ENCODE peak calls at places on chromosomes 12 and 14, in eight cellular contexts. W is sciatic nerve; N is H1; B is gastrocnemius medialis; F is ascending aorta; D is activated CD4-positive, alpha-beta T cell treated with anti-CD3 and anti-CD28 coated beads, Interleukin-2, amount 10 ng/mL, durations not matched to agents 7 days and 5 days; G is HL-60; V is lung. A is an unnamed sample.
A peak's percentile ranks its signal among the peaks of the same experiment; 100 is the strongest.

GRCh38 chr14:50085570-50086315 is 30.6 kb downstream of the VCPKMT start:
- DNase-seq in W (no peak), B (no peak), D (no peak), F (no peak), N (no peak), V (no peak), G (no peak), A (peak; percentile 42)

GRCh38 chr14:64513271-64513670 is 8.7 kb downstream of the ZBTB1 start:
- DNase-seq in F (no peak), W (no peak), N (no peak), V (no peak), D (no peak), B (no peak), G (no peak), A (no peak)

GRCh38 chr12:13350946-13351345 is 154.4 kb downstream of the EMP1 start:
- DNase-seq in G (no peak), N (no peak), V (no peak), W (no peak), D (no peak), F (no peak), B (no peak), A (no peak)

GRCh38 chr14:95045255-95045701 is 112.1 kb downstream of the DICER1 start:
- DNase-seq in D (no peak), W (peak; percentile 44), F (peak; percentile 46), G (no peak), V (no peak), B (no peak), N (no peak), A (no peak)

GRCh38 chr14:75252254-75252837 is 26.3 kb upstream of the FOS start:
- DNase-seq in B (no peak), D (no peak), G (no peak), N (no peak), F (no peak), V (no peak), W (peak; percentile 52), A (no peak)

GRCh38 chr14:34981743-34982420 is 910 bp upstream of the SRP54 start:
- DNase-seq in B (no peak), W (no peak), F (peak; percentile 71), V (peak; percentile 31), N (no peak), G (no peak), D (peak; percentile 51), A (no peak)

GRCh38 chr14:63224196-63224595 is 20.0 kb downstream of the RHOJ start:
- DNase-seq in V (no peak), G (no peak), W (no peak), B (no peak), N (no peak), D (no peak), F (no peak), A (no peak)

GRCh38 chr14:97977711-97978261 is 1180.6 kb downstream of the VRK1 start:
- DNase-seq in V (peak; percentile 82), F (peak; percentile 87), W (peak; percentile 81), N (no peak), G (no peak), D (peak; percentile 82), B (peak; percentile 3), A (no peak)

GRCh38 chr12:50302686-50303085 is 19.4 kb upstream of the LIMA1 start:
- DNase-seq in N (no peak), V (no peak), F (no peak), G (no peak), D (no peak), W (peak; percentile 5), B (no peak), A (peak; percentile 47)